ENCODE peak calls at places on chromosomes 3 and 15, in six cellular contexts. C is erythroblast, V is hypothalamus, T is ovary, O is fibroblast of lung, H is AG09319. F is an unnamed sample.

GRCh38 chr3:46844397-46844796 is 18.8 kb downstream of the MYL3 start:
- DNase-seq in H (no peak), C (no peak), V (no peak), T (no peak), O (no peak), F (no peak)

GRCh38 chr3:181709537-181710279 is 2.0 kb upstream of the SOX2 start:
- DNase-seq in O (peak; percentile 61), T (peak; percentile 36), V (peak; percentile 78), H (peak; percentile 23), C (peak; percentile 85), F (no peak)

GRCh38 chr3:150255416-150255815 is 152.7 kb upstream of the TSC22D2 start:
- DNase-seq in T (peak; percentile 15), H (no peak), O (no peak), C (no peak), V (peak; percentile 11), F (peak; percentile 21)

GRCh38 chr3:192246847-192247520 is 480.4 kb downstream of the FGF12 start:
- DNase-seq in O (no peak), T (no peak), V (no peak), H (no peak), C (no peak), F (no peak)

GRCh38 chr15:85840079-85840801 is 45.5 kb upstream of the KLHL25 start:
- DNase-seq in O (peak; percentile 53), C (peak; percentile 84), H (no peak), V (peak; percentile 81), T (peak; percentile 71), F (no peak)

GRCh38 chr15:93312891-93313486 is 224.0 kb upstream of the RGMA start:
- DNase-seq in H (no peak), C (no peak), T (no peak), O (no peak), V (peak; percentile 20), F (no peak)

GRCh38 chr3:169929830-169930519 is 18.6 kb downstream of the SAMD7 start:
- DNase-seq in V (no peak), H (no peak), C (peak; percentile 92), O (no peak), T (no peak), F (no peak)

GRCh38 chr15:49279481-49280186 is 109.6 kb downstream of the GALK2 start:
- DNase-seq in T (no peak), C (no peak), H (no peak), V (no peak), O (no peak), F (no peak)